ENCODE peak calls at places on chromosomes 1 and 21, in nine cellular contexts. F is adipocyte, C is GM04504, O is mammary epithelial cell, A is germinal center, S is NCI-H1436 treated with DMSO at 0.1 percent for 48 hours, N is ELR, I is thoracic aorta, X is foreskin keratinocyte. J is an unnamed sample.

GRCh38 chr1:53682881-53683280 is 56.1 kb downstream of the GLIS1 start:
- DNase-seq in F (no peak), C (no peak), O (no peak), A (no peak), S (no peak), N (no peak), I (no peak), X (no peak), J (no peak)

GRCh38 chr1:8006037-8006963 is 19.8 kb downstream of the ERRFI1 start:
- DNase-seq in F (peak; percentile 29), C (no peak), O (peak; percentile 82), A (no peak), S (peak; percentile 91), N (no peak), I (no peak), X (peak; percentile 82), J (no peak)

GRCh38 chr1:161033751-161034150 is 5.0 kb downstream of the TSTD1 start:
- DNase-seq in F (no peak), C (no peak), O (peak; percentile 79), A (no peak), S (no peak), N (peak; percentile 74), I (no peak), X (no peak), J (no peak)

GRCh38 chr1:200610846-200611245 is 9.7 kb downstream of the KIF14 start:
- DNase-seq in F (peak; percentile 31), C (peak; percentile 52), O (no peak), A (no peak), S (no peak), N (no peak), I (no peak), X (no peak), J (no peak)

GRCh38 chr1:50237081-50237480 is 128.4 kb downstream of the ELAVL4 start:
- DNase-seq in F (no peak), C (no peak), O (no peak), A (no peak), S (no peak), N (no peak), I (no peak), X (no peak), J (no peak)

GRCh38 chr1:74368335-74368734 is 133.1 kb downstream of the TNNI3K start:
- DNase-seq in F (peak; percentile 27), C (no peak), O (no peak), A (no peak), S (no peak), N (peak; percentile 46), I (no peak), X (no peak), J (no peak)

GRCh38 chr1:9249534-9250335 is 15.2 kb downstream of the H6PD start:
- DNase-seq in F (peak; percentile 42), C (no peak), O (no peak), A (peak; percentile 26), S (no peak), N (peak; percentile 57), I (no peak), X (no peak), J (no peak)

GRCh38 chr1:182235952-182236650 is 155.5 kb downstream of the GLUL start:
- DNase-seq in F (no peak), C (no peak), O (peak; percentile 71), A (no peak), S (peak; percentile 76), N (no peak), I (no peak), X (peak; percentile 53), J (no peak)

GRCh38 chr1:164726235-164726634 is 167.3 kb downstream of the PBX1 start:
- DNase-seq in F (peak; percentile 94), C (peak; percentile 82), O (peak; percentile 11), A (no peak), S (no peak), N (peak; percentile 83), I (no peak), X (no peak), J (no peak)

GRCh38 chr1:229407206-229408026 is 26.5 kb downstream of the ACTA1 start:
- DNase-seq in F (peak; percentile 33), C (no peak), O (no peak), A (no peak), S (no peak), N (peak; percentile 25), I (no peak), X (no peak), J (no peak)

GRCh38 chr1:161192476-161193465 is 6.1 kb downstream of the ADAMTS4 start:
- DNase-seq in F (peak; percentile 90), C (no peak), O (peak; percentile 48), A (peak; percentile 83), S (no peak), N (peak; percentile 80), I (no peak), X (no peak), J (peak; percentile 78)

GRCh38 chr1:6328696-6329095 is 64.9 kb downstream of the ACOT7 start:
- DNase-seq in F (no peak), C (no peak), O (no peak), A (no peak), S (no peak), N (no peak), I (no peak), X (no peak), J (no peak)

GRCh38 chr1:221991221-221991620 is 249.3 kb upstream of the DUSP10 start:
- DNase-seq in F (peak; percentile 65), C (no peak), O (peak; percentile 82), A (no peak), S (no peak), N (peak; percentile 28), I (no peak), X (peak; percentile 69), J (no peak)

GRCh38 chr1:198443374-198444233 is 96.9 kb downstream of the ATP6V1G3 start:
- DNase-seq in F (peak; percentile 90), C (peak; percentile 66), O (peak; percentile 99), A (no peak), S (no peak), N (peak; percentile 96), I (no peak), X (peak; percentile 98), J (peak; percentile 93)

GRCh38 chr1:48753293-48753692 is 23.4 kb downstream of the BEND5 start:
- DNase-seq in F (no peak), C (no peak), O (no peak), A (no peak), S (no peak), N (no peak), I (no peak), X (no peak), J (no peak)

GRCh38 chr1:241081473-241081872 is 275.5 kb downstream of the RGS7 start:
- DNase-seq in F (peak; percentile 21), C (peak; percentile 3), O (no peak), A (no peak), S (no peak), N (peak; percentile 42), I (no peak), X (no peak), J (no peak)

GRCh38 chr1:44033041-44033575 is 1.8 kb upstream of the SLC6A9 start:
- DNase-seq in F (no peak), C (no peak), O (no peak), A (no peak), S (no peak), N (no peak), I (no peak), X (no peak), J (no peak)

GRCh38 chr1:110674337-110675059 is at the start of gene KCNA3:
- DNase-seq in F (no peak), C (no peak), O (no peak), A (peak; percentile 51), S (no peak), N (no peak), I (no peak), X (no peak), J (no peak)

GRCh38 chr1:2208309-2209239 is 14.0 kb upstream of the FAAP20 start:
- DNase-seq in F (peak; percentile 95), C (peak; percentile 81), O (peak; percentile 82), A (no peak), S (no peak), N (peak; percentile 84), I (peak; percentile 94), X (no peak), J (no peak)

GRCh38 chr1:93079685-93080141 is 630 bp downstream of the MTF2 start:
- DNase-seq in F (peak; percentile 40), C (no peak), O (peak; percentile 11), A (peak; percentile 19), S (no peak), N (peak; percentile 65), I (no peak), X (no peak), J (peak; percentile 58)

GRCh38 chr21:16983425-16983824 is 529.4 kb upstream of the CXADR start:
- DNase-seq in F (no peak), C (no peak), O (no peak), A (no peak), S (no peak), N (no peak), I (no peak), X (no peak), J (no peak)

GRCh38 chr1:2821970-2822620 is 20.6 kb upstream of the TTC34 start:
- DNase-seq in F (peak; percentile 23), C (no peak), O (no peak), A (peak; percentile 19), S (no peak), N (no peak), I (no peak), X (no peak), J (peak; percentile 24)

GRCh38 chr1:151924691-151925587 is 15.6 kb upstream of the THEM4 start:
- DNase-seq in F (no peak), C (no peak), O (no peak), A (no peak), S (no peak), N (no peak), I (no peak), X (peak; percentile 32), J (no peak)

GRCh38 chr1:160205974-160206369 is 788 bp downstream of the PEA15 start:
- DNase-seq in F (peak; percentile 69), C (no peak), O (peak; percentile 68), A (no peak), S (no peak), N (peak; percentile 90), I (peak; percentile 43), X (peak; percentile 40), J (peak; percentile 90)

GRCh38 chr1:3599816-3600215 is 11.5 kb downstream of the MEGF6 start:
- DNase-seq in F (no peak), C (no peak), O (no peak), A (no peak), S (no peak), N (no peak), I (no peak), X (no peak), J (no peak)